ENCODE peak calls at places on chromosomes 3 and 15, in ten cellular contexts. One of them, this sample, is unnamed.
A peak's percentile ranks its signal among the peaks of the same experiment; 100 is the strongest.

GRCh38 chr3:101812895-101813294 is 33.9 kb downstream of the NXPE3 start:
- DNase-seq in epithelial cell of esophagus: no peak
- DNase-seq in adipocyte: no peak
- DNase-seq in brain microvascular endothelial cell: no peak
- DNase-seq in uterus: no peak
- DNase-seq in AG10803: no peak
- DNase-seq in IMR-90: no peak
- DNase-seq in Peyer's patch: no peak
- DNase-seq in iPS DF 6.9: no peak
- DNase-seq in HL-60: no peak
- DNase-seq in this sample: no peak

GRCh38 chr3:159174715-159175390 is 373.0 kb downstream of the MFSD1 start:
- DNase-seq in epithelial cell of esophagus: peak; percentile 83
- DNase-seq in adipocyte: no peak
- DNase-seq in brain microvascular endothelial cell: no peak
- DNase-seq in uterus: no peak
- DNase-seq in AG10803: no peak
- DNase-seq in IMR-90: no peak
- DNase-seq in Peyer's patch: no peak
- DNase-seq in iPS DF 6.9: no peak
- DNase-seq in HL-60: no peak
- DNase-seq in this sample: no peak

GRCh38 chr3:181264491-181264890 is 275.0 kb upstream of the DNAJC19 start:
- DNase-seq in epithelial cell of esophagus: no peak
- DNase-seq in adipocyte: no peak
- DNase-seq in brain microvascular endothelial cell: no peak
- DNase-seq in uterus: no peak
- DNase-seq in AG10803: no peak
- DNase-seq in IMR-90: no peak
- DNase-seq in Peyer's patch: no peak
- DNase-seq in iPS DF 6.9: no peak
- DNase-seq in HL-60: no peak
- DNase-seq in this sample: no peak

GRCh38 chr15:45441686-45442085 is 63.3 kb upstream of the GATM start:
- DNase-seq in epithelial cell of esophagus: no peak
- DNase-seq in adipocyte: no peak
- DNase-seq in brain microvascular endothelial cell: no peak
- DNase-seq in uterus: no peak
- DNase-seq in AG10803: no peak
- DNase-seq in IMR-90: no peak
- DNase-seq in Peyer's patch: no peak
- DNase-seq in iPS DF 6.9: no peak
- DNase-seq in HL-60: no peak
- DNase-seq in this sample: no peak

GRCh38 chr3:32843504-32844321 is 25.9 kb downstream of the TRIM71 start:
- DNase-seq in epithelial cell of esophagus: no peak
- DNase-seq in adipocyte: no peak
- DNase-seq in brain microvascular endothelial cell: no peak
- DNase-seq in uterus: no peak
- DNase-seq in AG10803: no peak
- DNase-seq in IMR-90: no peak
- DNase-seq in Peyer's patch: no peak
- DNase-seq in iPS DF 6.9: no peak
- DNase-seq in HL-60: no peak
- DNase-seq in this sample: no peak

GRCh38 chr3:132180337-132180791 is 136.8 kb upstream of the ACP3 start:
- DNase-seq in epithelial cell of esophagus: peak; percentile 71
- DNase-seq in adipocyte: peak; percentile 86
- DNase-seq in brain microvascular endothelial cell: peak; percentile 38
- DNase-seq in uterus: no peak
- DNase-seq in AG10803: peak; percentile 65
- DNase-seq in IMR-90: peak; percentile 66
- DNase-seq in Peyer's patch: no peak
- DNase-seq in iPS DF 6.9: peak; percentile 58
- DNase-seq in HL-60: peak; percentile 8
- DNase-seq in this sample: no peak

GRCh38 chr3:158702815-158703481 is 29.3 kb downstream of the RARRES1 start:
- DNase-seq in epithelial cell of esophagus: peak; percentile 16
- DNase-seq in adipocyte: no peak
- DNase-seq in brain microvascular endothelial cell: peak; percentile 86
- DNase-seq in uterus: no peak
- DNase-seq in AG10803: peak; percentile 72
- DNase-seq in IMR-90: peak; percentile 85
- DNase-seq in Peyer's patch: no peak
- DNase-seq in iPS DF 6.9: no peak
- DNase-seq in HL-60: no peak
- DNase-seq in this sample: no peak

GRCh38 chr3:143165211-143165610 is 45.6 kb downstream of the CHST2 start:
- DNase-seq in epithelial cell of esophagus: no peak
- DNase-seq in adipocyte: no peak
- DNase-seq in brain microvascular endothelial cell: no peak
- DNase-seq in uterus: no peak
- DNase-seq in AG10803: no peak
- DNase-seq in IMR-90: no peak
- DNase-seq in Peyer's patch: no peak
- DNase-seq in iPS DF 6.9: no peak
- DNase-seq in HL-60: no peak
- DNase-seq in this sample: no peak

GRCh38 chr3:42653560-42654330 is at the start of gene ZBTB47:
- DNase-seq in epithelial cell of esophagus: peak; percentile 32
- DNase-seq in adipocyte: peak; percentile 83
- DNase-seq in brain microvascular endothelial cell: no peak
- DNase-seq in uterus: peak; percentile 60
- DNase-seq in AG10803: peak; percentile 48
- DNase-seq in IMR-90: no peak
- DNase-seq in Peyer's patch: peak; percentile 44
- DNase-seq in iPS DF 6.9: no peak
- DNase-seq in HL-60: peak; percentile 64
- DNase-seq in this sample: no peak

GRCh38 chr3:42651248-42652091 is 2.0 kb upstream of the ZBTB47 start:
- DNase-seq in epithelial cell of esophagus: peak; percentile 67
- DNase-seq in adipocyte: peak; percentile 76
- DNase-seq in brain microvascular endothelial cell: peak; percentile 38
- DNase-seq in uterus: no peak
- DNase-seq in AG10803: peak; percentile 76
- DNase-seq in IMR-90: peak; percentile 56
- DNase-seq in Peyer's patch: no peak
- DNase-seq in iPS DF 6.9: no peak
- DNase-seq in HL-60: no peak
- DNase-seq in this sample: no peak

GRCh38 chr3:42652611-42653302 is 740 bp upstream of the ZBTB47 start:
- DNase-seq in epithelial cell of esophagus: peak; percentile 86
- DNase-seq in adipocyte: peak; percentile 82
- DNase-seq in brain microvascular endothelial cell: peak; percentile 78
- DNase-seq in uterus: peak; percentile 63
- DNase-seq in AG10803: peak; percentile 70
- DNase-seq in IMR-90: peak; percentile 78
- DNase-seq in Peyer's patch: peak; percentile 62
- DNase-seq in iPS DF 6.9: no peak
- DNase-seq in HL-60: peak; percentile 87
- DNase-seq in this sample: no peak

GRCh38 chr3:42653303-42653559 is 266 bp upstream of the ZBTB47 start:
- DNase-seq in epithelial cell of esophagus: no peak
- DNase-seq in adipocyte: no peak
- DNase-seq in brain microvascular endothelial cell: no peak
- DNase-seq in uterus: no peak
- DNase-seq in AG10803: no peak
- DNase-seq in IMR-90: no peak
- DNase-seq in Peyer's patch: no peak
- DNase-seq in iPS DF 6.9: no peak
- DNase-seq in HL-60: no peak
- DNase-seq in this sample: no peak

DNA sequence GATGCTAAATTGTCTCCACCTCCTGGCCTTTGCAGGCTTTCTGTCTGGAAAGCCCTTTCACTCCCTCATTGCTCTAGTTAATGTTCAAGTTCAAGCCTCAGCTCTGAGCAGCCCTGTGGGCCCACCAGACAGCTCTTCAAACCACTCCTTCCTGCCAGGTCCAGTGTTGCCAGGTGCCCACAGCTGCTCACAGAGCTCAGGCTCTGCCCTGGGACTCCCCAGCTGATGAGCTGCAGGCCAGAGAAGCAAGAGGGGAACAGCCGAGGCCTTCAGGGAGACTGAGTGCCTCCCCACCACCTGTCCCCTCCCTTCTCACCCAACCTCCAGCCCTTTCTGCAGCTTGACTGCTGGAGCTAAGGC is 1.3 kb upstream of the ZBTB47 start:
- DNase-seq in epithelial cell of esophagus: no peak
- DNase-seq in adipocyte: no peak
- DNase-seq in brain microvascular endothelial cell: no peak
- DNase-seq in uterus: no peak
- DNase-seq in AG10803: no peak
- DNase-seq in IMR-90: no peak
- DNase-seq in Peyer's patch: no peak
- DNase-seq in iPS DF 6.9: no peak
- DNase-seq in HL-60: no peak
- DNase-seq in this sample: no peak
- H3K4me3 ChIP-seq in epithelial cell of esophagus: no peak overlapping the region
- H3K4me3 ChIP-seq in adipocyte: peak overlapping the region; percentile 82
- H3K4me3 ChIP-seq in brain microvascular endothelial cell: no peak overlapping the region
- H3K4me3 ChIP-seq in uterus: peak overlapping the region; percentile 88
- H3K4me3 ChIP-seq in AG10803: peak overlapping the region; percentile 92
- H3K4me3 ChIP-seq in IMR-90: no peak overlapping the region
- H3K4me3 ChIP-seq in Peyer's patch: peak overlapping the region; percentile 6
- H3K4me3 ChIP-seq in iPS DF 6.9: no peak overlapping the region
- H3K4me3 ChIP-seq in HL-60: peak overlapping the region; percentile 23
- H3K4me3 ChIP-seq in this sample: peak overlapping the region; percentile 74

DNA sequence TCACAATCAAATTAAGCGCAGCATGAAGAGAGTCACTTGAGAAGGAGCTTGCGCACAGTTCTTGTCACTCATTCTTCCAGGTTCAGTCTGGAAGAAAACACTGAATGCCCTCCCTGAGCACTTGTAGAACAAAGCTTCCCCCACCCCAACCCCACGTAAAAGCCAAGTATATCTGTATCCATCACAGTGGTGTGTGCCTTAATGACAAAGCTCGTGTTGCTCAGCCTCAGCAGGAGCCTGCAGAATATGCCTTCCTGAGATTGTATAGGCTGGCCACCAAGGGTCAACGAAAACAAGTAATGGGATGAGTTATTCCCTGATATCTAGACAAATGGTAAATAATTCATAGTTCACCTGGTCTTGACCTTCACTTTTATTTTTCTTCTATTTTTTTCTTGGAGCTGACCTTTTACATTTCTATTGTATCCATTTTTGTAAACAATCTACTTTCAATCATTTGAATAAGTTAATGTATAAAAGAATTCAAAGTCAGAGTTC is 405.7 kb upstream of the TPM1 start:
- DNase-seq in epithelial cell of esophagus: no peak
- DNase-seq in adipocyte: no peak
- DNase-seq in brain microvascular endothelial cell: no peak
- DNase-seq in uterus: no peak
- DNase-seq in AG10803: no peak
- DNase-seq in IMR-90: no peak
- DNase-seq in Peyer's patch: no peak
- DNase-seq in iPS DF 6.9: no peak
- DNase-seq in HL-60: no peak
- DNase-seq in this sample: no peak
- H3K4me3 ChIP-seq in epithelial cell of esophagus: no peak overlapping the region
- H3K4me3 ChIP-seq in adipocyte: no peak overlapping the region
- H3K4me3 ChIP-seq in brain microvascular endothelial cell: no peak overlapping the region
- H3K4me3 ChIP-seq in uterus: no peak overlapping the region
- H3K4me3 ChIP-seq in AG10803: no peak overlapping the region
- H3K4me3 ChIP-seq in IMR-90: no peak overlapping the region
- H3K4me3 ChIP-seq in Peyer's patch: no peak overlapping the region
- H3K4me3 ChIP-seq in iPS DF 6.9: no peak overlapping the region
- H3K4me3 ChIP-seq in HL-60: no peak overlapping the region
- H3K4me3 ChIP-seq in this sample: no peak overlapping the region

GRCh38 chr15:39578851-39579486 is 1.9 kb upstream of the THBS1 start:
- DNase-seq in epithelial cell of esophagus: no peak
- DNase-seq in adipocyte: peak; percentile 48
- DNase-seq in brain microvascular endothelial cell: no peak
- DNase-seq in uterus: no peak
- DNase-seq in AG10803: peak; percentile 69
- DNase-seq in IMR-90: peak; percentile 52
- DNase-seq in Peyer's patch: no peak
- DNase-seq in iPS DF 6.9: no peak
- DNase-seq in HL-60: no peak
- DNase-seq in this sample: no peak
- H3K4me3 ChIP-seq in epithelial cell of esophagus: peak overlapping the region; percentile 59
- H3K4me3 ChIP-seq in adipocyte: peak overlapping the region; percentile 82
- H3K4me3 ChIP-seq in brain microvascular endothelial cell: no peak overlapping the region
- H3K4me3 ChIP-seq in uterus: no peak overlapping the region
- H3K4me3 ChIP-seq in AG10803: peak overlapping the region; percentile 57
- H3K4me3 ChIP-seq in IMR-90: peak overlapping the region; percentile 46
- H3K4me3 ChIP-seq in Peyer's patch: no peak overlapping the region
- H3K4me3 ChIP-seq in iPS DF 6.9: no peak overlapping the region
- H3K4me3 ChIP-seq in HL-60: no peak overlapping the region
- H3K4me3 ChIP-seq in this sample: peak overlapping the region; percentile 81

DNA sequence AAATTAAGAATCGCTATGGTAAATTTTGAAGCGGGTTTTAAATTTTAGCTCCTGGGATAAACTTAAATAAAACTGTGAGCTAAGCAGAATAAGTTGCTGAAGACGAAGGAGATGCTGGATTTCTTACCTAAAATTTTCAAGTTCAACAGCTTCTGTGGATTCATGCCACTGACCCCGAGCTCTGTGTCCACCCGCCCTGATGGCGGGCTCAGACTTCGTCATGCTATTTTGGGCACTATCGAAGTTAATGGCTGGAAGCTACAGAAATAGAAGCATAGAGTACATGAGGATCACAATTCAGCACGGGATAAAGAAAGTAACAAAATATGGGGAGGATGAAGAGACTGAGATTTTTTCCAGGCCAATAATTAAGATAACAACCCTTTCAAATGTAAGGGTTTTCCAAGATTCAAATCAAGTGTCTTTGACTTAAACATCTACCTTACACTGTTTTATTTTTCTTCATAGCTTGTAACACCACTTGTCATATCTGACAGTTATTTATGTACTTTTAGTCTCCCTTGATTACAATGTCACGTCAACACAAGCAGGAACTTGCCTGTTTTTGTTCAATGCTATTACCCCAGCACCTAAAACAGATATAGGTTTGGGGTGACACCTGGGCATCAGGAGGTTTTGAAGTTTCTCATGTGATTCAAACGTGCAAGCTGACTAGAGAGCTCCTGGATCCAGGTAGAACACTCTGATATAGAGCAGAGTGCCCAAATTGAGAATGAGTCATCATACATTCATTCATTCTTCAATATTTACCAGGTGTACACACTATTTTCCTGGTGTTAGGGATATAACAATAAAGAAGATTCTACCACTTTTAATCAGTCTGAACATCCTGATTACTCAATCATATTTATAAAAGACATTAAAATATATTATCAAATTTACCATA is 23.0 kb downstream of the NEK10 start:
- DNase-seq in epithelial cell of esophagus: peak; percentile 40
- DNase-seq in adipocyte: no peak
- DNase-seq in brain microvascular endothelial cell: no peak
- DNase-seq in uterus: no peak
- DNase-seq in AG10803: no peak
- DNase-seq in IMR-90: no peak
- DNase-seq in Peyer's patch: no peak
- DNase-seq in iPS DF 6.9: no peak
- DNase-seq in HL-60: no peak
- DNase-seq in this sample: no peak
- H3K4me3 ChIP-seq in epithelial cell of esophagus: no peak overlapping the region
- H3K4me3 ChIP-seq in adipocyte: no peak overlapping the region
- H3K4me3 ChIP-seq in brain microvascular endothelial cell: no peak overlapping the region
- H3K4me3 ChIP-seq in uterus: no peak overlapping the region
- H3K4me3 ChIP-seq in AG10803: no peak overlapping the region
- H3K4me3 ChIP-seq in IMR-90: no peak overlapping the region
- H3K4me3 ChIP-seq in Peyer's patch: no peak overlapping the region
- H3K4me3 ChIP-seq in iPS DF 6.9: no peak overlapping the region
- H3K4me3 ChIP-seq in HL-60: no peak overlapping the region
- H3K4me3 ChIP-seq in this sample: no peak overlapping the region